ENCODE peak calls at places on chromosomes 7 and 10, in eight cellular contexts. F is activated CD8-positive, alpha-beta T cell treated with anti-CD3 and anti-CD28 coated beads for 36 hours; Y is fibroblast of mammary gland; Z is hepatocyte; X is CD14-positive monocyte; C is GM13976; S is heart right ventricle; W is ovary. Q is an unnamed sample.

GRCh38 chr7:143054621-143055020 is 2.5 kb downstream of the OR6V1 start:
- DNase-seq in C (no peak), Y (no peak), Z (no peak), F (no peak), W (no peak), X (no peak), S (no peak), Q (no peak)

GRCh38 chr10:110229155-110229554 is 21.8 kb downstream of the MXI1 start:
- DNase-seq in Z (no peak), W (no peak), X (no peak), Y (no peak), C (no peak), S (no peak), F (no peak), Q (no peak)

GRCh38 chr7:100430450-100431285 is 1.0 kb downstream of the MEPCE start:
- DNase-seq in S (no peak), Y (peak), Z (no peak), F (peak), C (peak), X (no peak), W (peak), Q (peak)

GRCh38 chr10:91284486-91285090 is 64.1 kb downstream of the PCGF5 start:
- DNase-seq in W (no peak), Z (no peak), Y (no peak), S (no peak), C (no peak), X (no peak), F (no peak), Q (no peak)

GRCh38 chr7:101186194-101186593 is 6.1 kb upstream of the NAT16 start:
- DNase-seq in S (no peak), X (no peak), W (no peak), Y (no peak), F (no peak), C (no peak), Z (no peak), Q (no peak)

GRCh38 chr7:111027396-111027795 is 63.5 kb upstream of the LRRN3 start:
- DNase-seq in W (no peak), C (no peak), S (no peak), Y (no peak), Z (no peak), X (no peak), F (peak), Q (no peak)

GRCh38 chr7:130961128-130961601 is 227.2 kb upstream of the KLF14 start:
- DNase-seq in F (peak), X (peak), C (peak), Z (no peak), Y (peak), W (no peak), S (no peak), Q (peak)

GRCh38 chr10:4353059-4353655 is 472.9 kb upstream of the AKR1E2 start:
- DNase-seq in C (no peak), S (no peak), Z (peak), W (no peak), F (no peak), X (no peak), Y (peak), Q (no peak)

GRCh38 chr10:124741922-124742417 is 2.2 kb downstream of the FAM53B start:
- DNase-seq in S (no peak), Y (no peak), Z (peak), F (peak), C (no peak), W (no peak), X (no peak), Q (peak)

GRCh38 chr7:16471933-16472332 is 6.4 kb upstream of the SOSTDC1 start:
- DNase-seq in Z (no peak), C (no peak), W (no peak), F (no peak), X (no peak), S (no peak), Y (no peak), Q (no peak)

GRCh38 chr10:46555713-46556514 is 544 bp downstream of the GPRIN2 start:
- DNase-seq in X (peak), C (no peak), Y (no peak), Z (peak), F (no peak), S (no peak), W (peak), Q (peak)

GRCh38 chr10:17202506-17202905 is 1.0 kb upstream of the TRDMT1 start:
- DNase-seq in X (no peak), W (no peak), F (no peak), C (no peak), Y (no peak), Z (no peak), S (no peak), Q (no peak)

GRCh38 chr10:43076876-43077420 is at the start of gene RET:
- DNase-seq in F (no peak), C (peak), Z (peak), S (peak), Y (no peak), W (no peak), X (no peak), Q (no peak)

GRCh38 chr10:5544216-5544805 is 19.6 kb downstream of the CALML3 start:
- DNase-seq in Z (no peak), S (no peak), C (no peak), F (no peak), W (peak), Y (no peak), X (no peak), Q (no peak)

GRCh38 chr7:151308791-151309190 is 32.8 kb upstream of the NUB1 start:
- DNase-seq in W (no peak), S (no peak), Z (no peak), C (no peak), Y (no peak), F (no peak), X (no peak), Q (no peak)

GRCh38 chr7:66669088-66669487 is 40.4 kb downstream of the KCTD7 start:
- DNase-seq in S (peak), C (no peak), X (no peak), Z (no peak), Y (no peak), W (no peak), F (no peak), Q (peak)

GRCh38 chr10:122102867-122103525 is 114.0 kb downstream of the TACC2 start:
- DNase-seq in Z (no peak), Y (no peak), F (no peak), W (no peak), S (no peak), C (no peak), X (no peak), Q (no peak)

GRCh38 chr10:122541541-122542002 is 19.0 kb upstream of the DMBT1 start:
- DNase-seq in C (no peak), S (no peak), X (no peak), Y (peak), W (no peak), F (peak), Z (no peak), Q (no peak)

GRCh38 chr10:128178319-128178937 is 52.2 kb upstream of the MKI67 start:
- DNase-seq in S (no peak), W (no peak), C (peak), X (no peak), F (peak), Z (peak), Y (peak), Q (no peak)

GRCh38 chr10:43042503-43043341 is 34.1 kb upstream of the RET start:
- DNase-seq in S (no peak), F (no peak), Y (no peak), C (no peak), Z (no peak), X (no peak), W (no peak), Q (no peak)

GRCh38 chr10:96720422-96721206 is at the start of gene PIK3AP1:
- DNase-seq in C (peak), F (peak), S (peak), Z (peak), W (peak), Y (no peak), X (peak), Q (peak)

GRCh38 chr7:43560742-43561330 is 22.1 kb upstream of the STK17A start:
- DNase-seq in W (no peak), C (no peak), Z (no peak), Y (no peak), S (no peak), X (no peak), F (no peak), Q (no peak)

GRCh38 chr10:100528885-100529472 is 692 bp downstream of the NDUFB8 start:
- DNase-seq in F (no peak), Z (no peak), W (no peak), S (no peak), X (no peak), C (no peak), Y (peak), Q (no peak)

GRCh38 chr10:29146311-29146710 is 142.6 kb upstream of the LYZL1 start:
- DNase-seq in Z (no peak), F (no peak), X (no peak), C (no peak), S (no peak), W (no peak), Y (no peak), Q (no peak)

GRCh38 chr10:100014129-100014762 is 4.5 kb upstream of the DNMBP start:
- DNase-seq in Z (no peak), X (no peak), F (no peak), W (no peak), S (no peak), C (peak), Y (no peak), Q (no peak)

GRCh38 chr10:86655596-86655995 is 1.2 kb downstream of the OPN4 start:
- DNase-seq in Z (no peak), C (no peak), Y (no peak), S (no peak), X (peak), F (no peak), W (peak), Q (peak)

GRCh38 chr10:70579234-70580002 is 23.1 kb downstream of the PRF1 start:
- DNase-seq in W (no peak), Z (no peak), X (peak), F (peak), Y (no peak), C (no peak), S (no peak), Q (no peak)

GRCh38 chr10:7090529-7090928 is 320.3 kb downstream of the SFMBT2 start:
- DNase-seq in F (no peak), C (no peak), X (no peak), S (no peak), Z (no peak), W (no peak), Y (peak), Q (no peak)

GRCh38 chr7:151888716-151889115 is 11.8 kb upstream of the PRKAG2 start:
- DNase-seq in S (no peak), X (no peak), C (no peak), W (no peak), F (no peak), Y (no peak), Z (no peak), Q (no peak)

GRCh38 chr10:72757712-72758111 is 65.8 kb downstream of the MCU start:
- DNase-seq in C (no peak), Y (no peak), S (no peak), Z (no peak), W (no peak), X (no peak), F (no peak), Q (no peak)

GRCh38 chr7:2105917-2106316 is 126.8 kb downstream of the MAD1L1 start:
- DNase-seq in Z (no peak), X (no peak), F (peak), S (no peak), C (no peak), W (no peak), Y (no peak), Q (no peak)

GRCh38 chr10:4403638-4404252 is 422.3 kb upstream of the AKR1E2 start:
- DNase-seq in S (no peak), W (no peak), Z (no peak), X (no peak), F (no peak), Y (no peak), C (no peak), Q (no peak)

GRCh38 chr7:8146156-8146555 is 115.8 kb downstream of the ICA1 start:
- DNase-seq in X (no peak), S (no peak), Z (no peak), C (no peak), W (no peak), Y (no peak), F (no peak), Q (no peak)

GRCh38 chr10:6141296-6142151 is 52.7 kb downstream of the RBM17 start:
- DNase-seq in F (peak), Z (no peak), Y (peak), W (no peak), C (peak), X (peak), S (no peak), Q (no peak)

GRCh38 chr7:913736-914520 is 37.6 kb downstream of the GET4 start:
- DNase-seq in W (no peak), X (no peak), S (no peak), C (no peak), Y (no peak), F (no peak), Z (no peak), Q (no peak)

GRCh38 chr10:75008952-75009351 is 102.5 kb upstream of the SAMD8 start:
- DNase-seq in W (no peak), F (no peak), X (no peak), C (no peak), Y (no peak), Z (no peak), S (no peak), Q (no peak)

GRCh38 chr7:42831051-42831952 is 80.6 kb downstream of the C7orf25 start:
- DNase-seq in C (no peak), F (peak), W (peak), Y (peak), X (no peak), S (peak), Z (peak), Q (no peak)

GRCh38 chr7:47991741-47992311 is 12.4 kb upstream of the HUS1 start:
- DNase-seq in Z (peak), W (peak), C (peak), F (peak), X (peak), Y (peak), S (peak), Q (peak)

DNA sequence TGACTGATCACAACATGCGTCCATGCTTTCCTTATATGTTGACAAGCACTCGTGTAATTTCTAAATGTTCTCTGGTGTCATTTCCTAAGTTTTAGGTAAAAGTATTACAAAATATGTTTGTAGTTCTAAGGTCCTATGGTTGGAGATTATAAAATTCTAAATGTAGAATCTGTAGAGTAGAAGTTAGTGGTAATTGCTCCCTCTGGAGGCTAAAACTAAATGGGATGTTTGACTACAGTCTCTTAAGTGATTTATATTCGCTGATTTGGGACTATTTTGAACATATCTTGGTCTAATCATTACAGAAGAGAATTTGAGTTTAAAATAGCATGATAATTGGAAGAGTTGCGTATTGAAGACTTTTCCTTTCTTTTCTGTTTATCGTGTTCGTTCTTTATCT is 74.1 kb downstream of the ZMYND11 start:
- DNase-seq in Y (peak), Z (no peak), F (no peak), S (no peak), W (no peak), C (no peak), X (no peak), Q (no peak)
- TF ChIP-seq CTCF in Y (peak), Z (peak), F (no peak), S (peak), W (no peak), C (no peak), X (no peak), Q (no peak)

GRCh38 chr7:133050200-133050995 is 31.5 kb downstream of the CHCHD3 start:
- DNase-seq in Z (no peak), F (no peak), Y (no peak), C (no peak), X (no peak), S (no peak), W (no peak), Q (no peak)

GRCh38 chr7:133051719-133052118 is 30.2 kb downstream of the CHCHD3 start:
- DNase-seq in Z (no peak), X (no peak), S (no peak), Y (no peak), F (no peak), W (no peak), C (no peak), Q (no peak)

GRCh38 chr7:133052826-133053225 is 29.1 kb downstream of the CHCHD3 start:
- DNase-seq in S (no peak), X (no peak), C (no peak), W (no peak), Y (no peak), Z (no peak), F (no peak), Q (no peak)

GRCh38 chr7:133052357-133052756 is 29.5 kb downstream of the CHCHD3 start:
- DNase-seq in Y (no peak), F (no peak), C (no peak), X (no peak), W (no peak), S (no peak), Z (no peak), Q (no peak)

DNA sequence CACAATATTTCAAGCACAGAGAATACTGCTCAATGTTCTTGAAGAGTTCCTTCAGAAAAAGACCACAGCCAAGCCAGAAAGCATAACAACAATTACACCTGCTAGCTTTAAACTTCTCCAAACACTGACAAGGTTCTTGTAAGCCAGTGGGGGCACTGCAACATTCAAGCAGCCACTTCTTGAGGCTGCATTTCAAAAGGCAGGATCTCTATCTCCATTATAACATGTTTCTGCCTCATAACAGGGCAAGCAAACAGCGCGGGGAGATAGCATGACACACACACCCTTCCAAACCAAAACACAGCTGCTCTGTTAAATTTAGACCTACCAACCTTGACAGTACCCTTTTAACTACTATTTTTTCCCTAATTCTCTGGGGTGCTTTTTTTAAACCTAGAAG is 30.8 kb downstream of the CHCHD3 start:
- DNase-seq in X (no peak), S (no peak), Z (peak), Y (peak), C (peak), F (no peak), W (no peak), Q (no peak)
- TF ChIP-seq CTCF in X (no peak), S (peak), Z (peak), Y (peak), C (peak), F (no peak), W (no peak), Q (no peak)

GRCh38 chr10:119165171-119166110 is at the start of gene SFXN4:
- DNase-seq in S (peak), F (peak), Z (peak), C (peak), W (peak), Y (peak), X (peak), Q (peak)
- TF ChIP-seq CTCF in S (peak), F (no peak), Z (no peak), C (no peak), W (no peak), Y (no peak), X (no peak), Q (no peak)

DNA sequence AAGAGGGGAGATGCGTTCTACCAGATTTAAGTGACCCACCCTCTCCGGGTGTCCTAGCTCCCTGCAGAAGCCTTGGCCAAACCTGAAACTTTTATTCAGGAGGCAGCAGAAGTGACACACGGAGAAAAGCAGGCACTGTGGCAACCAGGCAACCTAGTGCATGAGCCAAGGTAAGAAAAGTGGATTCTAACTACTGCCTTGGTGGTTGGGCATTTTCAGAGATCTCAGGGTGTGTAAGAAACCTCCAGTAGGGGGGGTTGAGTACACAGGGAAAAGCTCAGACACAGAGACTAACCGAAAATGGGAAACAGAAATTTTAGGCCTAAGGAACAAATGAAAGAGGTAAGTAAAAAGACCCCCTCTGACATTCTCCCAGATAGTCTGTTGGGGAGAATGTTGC is 645.7 kb downstream of the ANKRD7 start:
- DNase-seq in Y (no peak), X (no peak), F (no peak), Z (no peak), C (no peak), W (no peak), S (no peak), Q (no peak)
- TF ChIP-seq CTCF in Y (no peak), X (no peak), F (no peak), Z (peak), C (no peak), W (no peak), S (no peak), Q (no peak)

GRCh38 chr10:81473755-81474154 is 401.2 kb upstream of the NRG3 start:
- DNase-seq in Z (no peak), F (no peak), S (no peak), W (no peak), X (no peak), Y (no peak), C (no peak), Q (no peak)

DNA sequence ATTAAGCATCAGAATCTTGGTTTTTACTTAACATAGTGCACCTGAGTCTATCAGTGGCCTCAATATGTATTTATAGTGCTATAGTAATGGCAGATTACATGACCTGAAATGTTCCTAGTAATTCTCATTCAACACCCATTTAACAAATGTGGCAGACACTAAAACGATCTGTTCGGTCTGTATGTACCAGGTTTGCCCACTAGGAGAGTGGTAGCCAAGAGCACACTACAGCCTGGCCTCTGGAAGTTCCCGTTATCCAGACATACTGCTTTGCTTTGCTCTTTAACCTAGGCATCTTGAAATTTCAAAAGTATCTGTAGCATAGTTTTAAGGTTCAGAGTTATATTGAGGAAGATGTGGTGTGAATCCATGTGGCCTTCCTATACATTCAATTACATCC is 395.7 kb upstream of the NRG3 start:
- DNase-seq in C (no peak), F (no peak), Z (no peak), S (no peak), W (no peak), X (no peak), Y (no peak), Q (no peak)
- TF ChIP-seq CTCF in C (no peak), F (no peak), Z (no peak), S (no peak), W (no peak), X (no peak), Y (no peak), Q (no peak)

GRCh38 chr10:116627386-116627933 is 6.7 kb downstream of the PNLIPRP2 start:
- DNase-seq in X (no peak), W (peak), C (no peak), Y (no peak), Z (peak), S (no peak), F (no peak), Q (no peak)
- TF ChIP-seq CTCF in X (no peak), W (peak), C (no peak), Y (no peak), Z (peak), S (peak), F (no peak), Q (peak)

Q was measured in spleen.